ENCODE peak calls at places on chromosome 3, in four cellular contexts. Z is K562, Y is SK-N-SH, O is H1. Q is an unnamed sample.

GRCh38 chr3:108127301-108127988 is 36.6 kb upstream of the CD47 start:
- DNase-seq in Y (no peak), Z (no peak), O (no peak), Q (peak; percentile 34)

GRCh38 chr3:76523337-76523736 is 516.6 kb upstream of the ROBO2 start:
- DNase-seq in Z (no peak), O (no peak), Y (no peak), Q (no peak)

GRCh38 chr3:122488262-122488973 is 26.3 kb downstream of the KPNA1 start:
- DNase-seq in Y (no peak), Z (no peak), O (no peak), Q (no peak)

GRCh38 chr3:58577269-58577821 is at the start of gene FAM107A:
- DNase-seq in Y (no peak), Z (no peak), O (no peak), Q (no peak)

GRCh38 chr3:52190294-52190841 is 7.6 kb upstream of the ALAS1 start:
- DNase-seq in Z (no peak), O (no peak), Y (no peak), Q (no peak)

GRCh38 chr3:129892857-129893615 is 475 bp downstream of the TMCC1 start:
- DNase-seq in Z (peak; percentile 80), Y (peak; percentile 89), O (no peak), Q (peak; percentile 23)

GRCh38 chr3:185764168-185764988 is 60.5 kb downstream of the IGF2BP2 start:
- DNase-seq in Z (no peak), Y (no peak), O (no peak), Q (no peak)

GRCh38 chr3:108588616-108589015 is 622 bp downstream of the CIP2A start:
- DNase-seq in Y (no peak), Z (no peak), O (no peak), Q (no peak)

GRCh38 chr3:24494616-24495333 is at the start of gene THRB:
- DNase-seq in Z (peak; percentile 82), O (no peak), Y (peak; percentile 89), Q (no peak)

GRCh38 chr3:90052425-90052950 is 945.1 kb downstream of the EPHA3 start:
- DNase-seq in Y (no peak), Z (no peak), O (no peak), Q (no peak)

GRCh38 chr3:191425322-191425734 is 35.6 kb upstream of the PYDC2 start:
- DNase-seq in O (no peak), Z (peak; percentile 37), Y (peak; percentile 9), Q (no peak)

GRCh38 chr3:52838561-52839267 is 3.9 kb upstream of the MUSTN1 start:
- DNase-seq in Z (no peak), Y (no peak), O (no peak), Q (no peak)

GRCh38 chr3:58021962-58022361 is 13.7 kb downstream of the FLNB start:
- DNase-seq in O (no peak), Y (no peak), Z (no peak), Q (no peak)

GRCh38 chr3:30502051-30502741 is 104.2 kb upstream of the TGFBR2 start:
- DNase-seq in O (no peak), Z (no peak), Y (no peak), Q (no peak)

GRCh38 chr3:11720220-11721113 is 76.8 kb upstream of the VGLL4 start:
- DNase-seq in O (peak; percentile 7), Z (peak; percentile 35), Y (peak; percentile 76), Q (no peak)

GRCh38 chr3:150124142-150124541 is 153.4 kb upstream of the PFN2 start:
- DNase-seq in Y (no peak), O (no peak), Z (no peak), Q (no peak)

GRCh38 chr3:146638718-146639117 is 33.6 kb upstream of the PLSCR5 start:
- DNase-seq in O (no peak), Z (no peak), Y (no peak), Q (no peak)

GRCh38 chr3:157094301-157094700 is 65.6 kb downstream of the CCNL1 start:
- DNase-seq in Y (no peak), O (no peak), Z (no peak), Q (no peak)

GRCh38 chr3:79954756-79955155 is 187.0 kb upstream of the ROBO1 start:
- DNase-seq in O (no peak), Z (no peak), Y (no peak), Q (no peak)

GRCh38 chr3:133944641-133945441 is 49.2 kb upstream of the RAB6B start:
- DNase-seq in Z (no peak), Y (peak; percentile 59), O (no peak), Q (no peak)

GRCh38 chr3:159928071-159928491 is 60.6 kb upstream of the IL12A start:
- DNase-seq in Y (peak; percentile 10), O (no peak), Z (no peak), Q (no peak)

GRCh38 chr3:88041005-88041404 is 17.8 kb downstream of the CGGBP1 start:
- DNase-seq in Y (no peak), O (no peak), Z (no peak), Q (no peak)

GRCh38 chr3:39428745-39429201 is 22.3 kb downstream of the RPSA start:
- DNase-seq in Y (peak; percentile 25), O (no peak), Z (no peak), Q (no peak)

GRCh38 chr3:23115171-23115877 is 87.8 kb upstream of the UBE2E2 start:
- DNase-seq in Y (no peak), Z (no peak), O (no peak), Q (no peak)

GRCh38 chr3:153209596-153209995 is 47.6 kb downstream of the RAP2B start:
- DNase-seq in Y (no peak), O (peak; percentile 79), Z (no peak), Q (no peak)

GRCh38 chr3:24142127-24142526 is 197.0 kb downstream of the NR1D2 start:
- DNase-seq in Y (no peak), O (no peak), Z (no peak), Q (no peak)

GRCh38 chr3:119769394-119770149 is 12.3 kb upstream of the NR1I2 start:
- DNase-seq in Y (no peak), Z (no peak), O (no peak), Q (no peak)

GRCh38 chr3:132904-133303 is 63.7 kb upstream of the CHL1 start:
- DNase-seq in O (no peak), Y (no peak), Z (no peak), Q (no peak)

GRCh38 chr3:38590521-38590920 is 59.0 kb downstream of the SCN5A start:
- DNase-seq in Z (no peak), Y (no peak), O (no peak), Q (no peak)

GRCh38 chr3:168095611-168096209 is at the start of gene GOLIM4:
- DNase-seq in Y (peak; percentile 95), O (peak; percentile 80), Z (peak; percentile 90), Q (peak; percentile 90)

GRCh38 chr3:20700702-20701101 is 514.7 kb upstream of the SGO1 start:
- DNase-seq in Z (no peak), Y (no peak), O (no peak), Q (no peak)

GRCh38 chr3:29850641-29851040 is 569.8 kb downstream of the RBMS3 start:
- DNase-seq in Z (no peak), O (no peak), Y (no peak), Q (no peak)

GRCh38 chr3:12944413-12944812 is 103.0 kb upstream of the RPL32 start:
- DNase-seq in O (no peak), Z (no peak), Y (no peak), Q (no peak)

GRCh38 chr3:55718475-55718874 is 231.4 kb upstream of the WNT5A start:
- DNase-seq in Y (peak; percentile 11), O (no peak), Z (no peak), Q (no peak)

GRCh38 chr3:146152841-146153240 is 8.1 kb downstream of the PLOD2 start:
- DNase-seq in Y (no peak), O (no peak), Z (no peak), Q (no peak)

GRCh38 chr3:156187146-156187769 is 66.9 kb downstream of the KCNAB1 start:
- DNase-seq in O (no peak), Y (no peak), Z (no peak), Q (no peak)

GRCh38 chr3:53809764-53810400 is 36.3 kb downstream of the CHDH start:
- DNase-seq in Y (no peak), Z (no peak), O (no peak), Q (no peak)

GRCh38 chr3:154428369-154429206 is 1.4 kb downstream of the GPR149 start:
- DNase-seq in O (no peak), Y (peak; percentile 42), Z (no peak), Q (no peak)

GRCh38 chr3:192514081-192514753 is 213.1 kb downstream of the FGF12 start:
- DNase-seq in Z (peak; percentile 11), O (no peak), Y (peak; percentile 12), Q (no peak)
- TF ChIP-seq NRF1 in Z (no peak), O (no peak), Y (no peak), Q (no peak)

GRCh38 chr3:34634939-34635338 is 836.5 kb downstream of the PDCD6IP start:
- DNase-seq in Z (no peak), Y (no peak), O (no peak), Q (no peak)
- TF ChIP-seq NRF1 in Z (no peak), Y (no peak), O (no peak), Q (no peak)

GRCh38 chr3:42463093-42463492 is 39.4 kb upstream of the VIPR1 start:
- DNase-seq in Y (no peak), O (no peak), Z (no peak), Q (no peak)
- TF ChIP-seq NRF1 in Y (no peak), O (no peak), Z (no peak), Q (no peak)

GRCh38 chr3:3664916-3665315 is 134.3 kb upstream of the LRRN1 start:
- DNase-seq in Y (no peak), O (no peak), Z (no peak), Q (no peak)
- TF ChIP-seq NRF1 in Y (no peak), O (no peak), Z (no peak), Q (no peak)

GRCh38 chr3:73041537-73041936 is 19.9 kb upstream of the EBLN2 start:
- DNase-seq in O (no peak), Y (no peak), Z (no peak), Q (no peak)
- TF ChIP-seq NRF1 in O (no peak), Y (no peak), Z (no peak), Q (no peak)

GRCh38 chr3:44561076-44561475 is 6.1 kb downstream of the ZKSCAN7 start:
- DNase-seq in Z (no peak), Y (no peak), O (no peak), Q (no peak)

GRCh38 chr3:44557074-44557473 is 2.1 kb downstream of the ZKSCAN7 start:
- DNase-seq in O (no peak), Y (no peak), Z (no peak), Q (no peak)

GRCh38 chr3:44554626-44555592 is at the start of gene ZKSCAN7:
- DNase-seq in Z (no peak), O (peak; percentile 23), Y (peak; percentile 98), Q (no peak)

DNA sequence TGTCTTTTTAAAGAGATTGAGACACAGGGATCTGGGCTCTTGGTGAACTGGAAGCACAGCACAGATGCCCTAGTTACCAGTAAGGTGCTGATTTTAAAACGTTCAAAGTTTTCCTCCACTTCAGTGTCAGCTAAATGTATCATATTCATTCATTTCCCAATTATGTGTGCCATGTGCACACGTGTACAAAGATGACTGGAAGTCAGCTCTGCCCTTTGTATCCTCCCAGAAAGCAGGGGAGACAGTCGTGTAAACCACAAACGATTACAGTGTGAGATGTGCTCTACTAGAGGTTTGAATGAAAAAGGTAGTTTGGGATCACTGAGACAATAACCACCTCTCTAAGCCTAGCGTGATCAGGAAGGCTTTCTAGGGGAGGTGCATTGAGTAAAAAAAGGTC is 760 bp downstream of the ZKSCAN7 start:
- DNase-seq in Z (no peak), O (no peak), Y (peak; percentile 51), Q (no peak)
- TF ChIP-seq NRF1 in Z (no peak), O (no peak), Y (no peak), Q (no peak)

Q was measured in GM12878.